ENCODE peak calls at places on chromosomes 5 and 9, in five cellular contexts. K is adrenal gland; O is activated CD8-positive, alpha-beta memory T cell treated with anti-CD3 and anti-CD28 coated beads, Interleukin-2, amount 50 U/mL, for 48 hours; T is RWPE1; F is HEK293T. A is an unnamed sample.

GRCh38 chr9:87322840-87323635 is 174.6 kb upstream of the DAPK1 start:
- DNase-seq in F (no peak), T (peak), K (no peak), O (no peak), A (no peak)

GRCh38 chr5:139648205-139649081 is at the start of gene CXXC5:
- DNase-seq in T (peak), F (peak), O (peak), K (peak), A (peak)

GRCh38 chr5:16642896-16643295 is 26.1 kb upstream of the RETREG1 start:
- DNase-seq in K (no peak), F (no peak), T (no peak), O (no peak), A (no peak)

GRCh38 chr5:93154551-93154950 is 426.5 kb downstream of the NR2F1-AS1 start:
- DNase-seq in T (no peak), K (no peak), F (no peak), O (no peak), A (no peak)

GRCh38 chr9:114247491-114247890 is 75.4 kb upstream of the ORM1 start:
- DNase-seq in O (no peak), T (no peak), K (no peak), F (no peak), A (no peak)

GRCh38 chr5:176133289-176133870 is 104.8 kb upstream of the SIMC1 start:
- DNase-seq in K (no peak), T (no peak), O (peak), F (no peak), A (peak)

GRCh38 chr9:126613656-126614055 is at the start of gene LMX1B:
- DNase-seq in T (peak), F (peak), O (no peak), K (no peak), A (peak)

GRCh38 chr5:28766565-28767158 is 1728.3 kb upstream of the CDH9 start:
- DNase-seq in O (no peak), T (peak), K (no peak), F (peak), A (peak)

GRCh38 chr5:34715711-34716110 is 59.6 kb downstream of the RAI14 start:
- DNase-seq in F (no peak), O (no peak), T (no peak), K (no peak), A (no peak)

GRCh38 chr9:92774274-92774673 is 9.6 kb upstream of the BICD2 start:
- DNase-seq in O (no peak), T (peak), F (no peak), K (no peak), A (no peak)

GRCh38 chr9:95327239-95327865 is 9.8 kb upstream of the FANCC start:
- DNase-seq in F (no peak), T (no peak), O (no peak), K (no peak), A (no peak)

GRCh38 chr9:131078427-131079366 is 17.6 kb upstream of the AIF1L start:
- DNase-seq in T (no peak), F (no peak), O (no peak), K (no peak), A (no peak)

GRCh38 chr9:72131206-72131605 is 18.0 kb upstream of the GDA start:
- DNase-seq in O (no peak), T (no peak), F (no peak), K (no peak), A (no peak)

GRCh38 chr5:80672140-80672736 is 17.5 kb upstream of the DHFR start:
- DNase-seq in O (peak), T (peak), K (peak), F (peak), A (peak)

GRCh38 chr5:97888439-97888838 is 705.4 kb upstream of the RIOK2 start:
- DNase-seq in F (no peak), O (no peak), T (no peak), K (no peak), A (no peak)

GRCh38 chr9:77843088-77843985 is 188.3 kb downstream of the GNAQ start:
- DNase-seq in K (no peak), O (no peak), F (no peak), T (no peak), A (peak)

GRCh38 chr9:109817146-109817845 is 37.3 kb downstream of the PALM2AKAP2 start:
- DNase-seq in O (no peak), K (no peak), T (peak), F (no peak), A (no peak)

GRCh38 chr9:5562806-5563416 is 52.6 kb downstream of the PDCD1LG2 start:
- DNase-seq in K (no peak), O (no peak), F (no peak), T (no peak), A (no peak)

GRCh38 chr9:114898741-114899140 is 31.6 kb downstream of the TNFSF8 start:
- DNase-seq in F (no peak), T (no peak), O (peak), K (peak), A (no peak)

GRCh38 chr9:4596165-4596922 is 65.8 kb upstream of the PLPP6 start:
- DNase-seq in K (no peak), O (no peak), F (no peak), T (no peak), A (no peak)

GRCh38 chr9:120303519-120303918 is 276.4 kb downstream of the CDK5RAP2 start:
- DNase-seq in F (no peak), K (no peak), T (no peak), O (no peak), A (no peak)

GRCh38 chr5:67234671-67235176 is 38.1 kb upstream of the CD180 start:
- DNase-seq in F (no peak), O (no peak), T (peak), K (peak), A (no peak)

GRCh38 chr5:155004138-155004744 is 9.3 kb upstream of the KIF4B start:
- DNase-seq in T (peak), O (peak), K (peak), F (no peak), A (peak)

GRCh38 chr5:96968074-96968473 is 32.2 kb downstream of the LNPEP start:
- DNase-seq in F (no peak), O (no peak), T (peak), K (no peak), A (no peak)

GRCh38 chr5:73031839-73032238 is 76.0 kb downstream of the FCHO2 start:
- DNase-seq in F (peak), O (no peak), T (peak), K (no peak), A (no peak)

GRCh38 chr5:149946118-149946517 is 1.5 kb upstream of the PDE6A start:
- DNase-seq in K (no peak), F (no peak), T (no peak), O (no peak), A (no peak)

GRCh38 chr5:141867139-141867538 is 11.1 kb downstream of the PCDH1 start:
- DNase-seq in O (no peak), K (no peak), T (no peak), F (no peak), A (no peak)

GRCh38 chr5:75668988-75669760 is 48.1 kb downstream of the POC5 start:
- DNase-seq in O (peak), T (peak), F (no peak), K (peak), A (no peak)

GRCh38 chr5:95262933-95263660 is 21.8 kb downstream of the MCTP1 start:
- DNase-seq in F (no peak), T (no peak), O (no peak), K (no peak), A (no peak)

GRCh38 chr5:92017786-92018185 is 634.7 kb upstream of the ARRDC3 start:
- DNase-seq in K (no peak), T (peak), O (no peak), F (no peak), A (no peak)

GRCh38 chr5:10454591-10455272 is 13.1 kb downstream of the ROPN1L start:
- DNase-seq in O (no peak), T (peak), K (peak), F (no peak), A (no peak)

GRCh38 chr5:158133369-158133768 is 274.4 kb upstream of the CLINT1 start:
- DNase-seq in K (no peak), F (no peak), O (no peak), T (no peak), A (no peak)

GRCh38 chr9:133726401-133727276 is 11.5 kb downstream of the SARDH start:
- DNase-seq in O (peak), F (peak), K (peak), T (peak), A (peak)

GRCh38 chr5:88550736-88551135 is 282.1 kb upstream of the TMEM161B start:
- DNase-seq in T (no peak), F (no peak), K (no peak), O (no peak), A (no peak)

GRCh38 chr5:34534237-34535108 is 121.7 kb upstream of the RAI14 start:
- DNase-seq in T (no peak), F (no peak), K (no peak), O (no peak), A (no peak)